ENCODE peak calls at places on chromosomes 6 and 20, in six cellular contexts. N is NCI-H1436 treated with DMSO at 0.1 percent for 48 hours; U is kidney tubule cell; W is SK-MEL-5; T is stimulated activated CD4-positive, alpha-beta T cell treated with anti-CD3 and anti-CD28 coated beads, Interleukin-15, amount 100 ng/mL, for 24 hours; R is WTC11. I is an unnamed sample.

GRCh38 chr6:150697515-150697914 is 97.8 kb downstream of the PLEKHG1 start:
- DNase-seq in T (no peak), W (no peak), U (no peak), N (no peak), R (no peak), I (no peak)

GRCh38 chr6:57209030-57209429 is 13.1 kb downstream of the RAB23 start:
- DNase-seq in R (no peak), N (no peak), T (no peak), U (no peak), W (no peak), I (no peak)

GRCh38 chr6:28900577-28901266 is 23.1 kb downstream of the TRIM27 start:
- DNase-seq in N (no peak), U (no peak), T (no peak), W (no peak), R (no peak), I (no peak)

GRCh38 chr6:12148317-12148801 is 136.2 kb downstream of the HIVEP1 start:
- DNase-seq in N (no peak), R (no peak), U (peak), W (no peak), T (no peak), I (no peak)

GRCh38 chr6:89605861-89606260 is 32.7 kb downstream of the LYRM2 start:
- DNase-seq in W (no peak), T (no peak), R (no peak), N (no peak), U (no peak), I (no peak)

GRCh38 chr20:8050117-8050837 is 30.7 kb upstream of the TMX4 start:
- DNase-seq in U (no peak), N (no peak), T (no peak), R (no peak), W (no peak), I (no peak)

GRCh38 chr6:18444176-18444575 is 57.0 kb downstream of the RNF144B start:
- DNase-seq in T (no peak), W (no peak), N (no peak), U (peak), R (no peak), I (no peak)

GRCh38 chr6:36838896-36839818 is at the start of gene CPNE5:
- DNase-seq in R (peak), T (peak), U (no peak), W (no peak), N (no peak), I (no peak)

GRCh38 chr20:10060223-10060622 is 25.4 kb downstream of the ANKEF1 start:
- DNase-seq in U (peak), T (no peak), R (no peak), W (peak), N (peak), I (no peak)

GRCh38 chr20:845967-846893 is 12.7 kb downstream of the FAM110A start:
- DNase-seq in U (no peak), N (no peak), W (no peak), T (no peak), R (no peak), I (no peak)

GRCh38 chr6:22043284-22043962 is 253.4 kb downstream of the PRL start:
- DNase-seq in T (no peak), U (peak), R (no peak), W (no peak), N (no peak), I (no peak)

GRCh38 chr6:33787336-33787953 is 1.5 kb downstream of the LEMD2 start:
- DNase-seq in T (no peak), W (no peak), R (no peak), U (no peak), N (no peak), I (no peak)

GRCh38 chr20:2763186-2763585 is 37.2 kb downstream of the CPXM1 start:
- DNase-seq in U (no peak), T (no peak), N (no peak), W (no peak), R (no peak), I (no peak)

GRCh38 chr6:109526905-109527628 is 44.0 kb upstream of the ZBTB24 start:
- DNase-seq in T (peak), W (peak), U (peak), N (peak), R (peak), I (peak)

GRCh38 chr6:27495386-27496135 is 22.7 kb upstream of the ZNF184 start:
- DNase-seq in R (peak), W (peak), N (no peak), U (peak), T (peak), I (no peak)

GRCh38 chr20:50992733-50993457 is 30.0 kb downstream of the KCNG1 start:
- DNase-seq in N (no peak), W (peak), T (peak), U (peak), R (peak), I (peak)